ENCODE peak calls at places on chromosomes 11 and 22, in four cellular contexts. T, D, A and G are unnamed samples.

GRCh38 chr22:19970479-19971275 is 29.1 kb upstream of the TXNRD2 start:
- DNase-seq in T (peak), D (no peak), A (peak), G (no peak)

GRCh38 chr11:104995001-104995408 is 26.6 kb upstream of the CASP4 start:
- DNase-seq in T (no peak), D (no peak), A (peak), G (no peak)

GRCh38 chr22:25735657-25736056 is 6.3 kb upstream of the MYO18B start:
- DNase-seq in T (no peak), D (no peak), A (no peak), G (no peak)

GRCh38 chr11:74449369-74449931 is 17.9 kb downstream of the KCNE3 start:
- DNase-seq in T (peak), D (no peak), A (peak), G (peak)

GRCh38 chr22:46380581-46380980 is 45.1 kb downstream of the TRMU start:
- DNase-seq in T (no peak), D (no peak), A (no peak), G (no peak)

GRCh38 chr11:8566613-8567210 is 27.3 kb downstream of the STK33 start:
- DNase-seq in T (peak), D (no peak), A (peak), G (peak)

GRCh38 chr22:29765905-29766631 is 739 bp downstream of the ZMAT5 start:
- DNase-seq in T (peak), D (no peak), A (peak), G (no peak)

GRCh38 chr11:75246673-75247350 is 6.2 kb downstream of the TPBGL start:
- DNase-seq in T (no peak), D (no peak), A (no peak), G (no peak)

GRCh38 chr11:124863137-124863825 is 2.0 kb upstream of the ROBO3 start:
- DNase-seq in T (no peak), D (no peak), A (peak), G (no peak)

GRCh38 chr22:20449819-20450550 is 12.4 kb upstream of the SCARF2 start:
- DNase-seq in T (no peak), D (no peak), A (no peak), G (no peak)

GRCh38 chr22:20155330-20156041 is 4.6 kb upstream of the CCDC188 start:
- DNase-seq in T (no peak), D (no peak), A (peak), G (no peak)

GRCh38 chr11:45108070-45109064 is 38.1 kb upstream of the PRDM11 start:
- DNase-seq in T (no peak), D (no peak), A (no peak), G (no peak)

GRCh38 chr11:76163289-76163880 is 42.9 kb downstream of the WNT11 start:
- DNase-seq in T (no peak), D (no peak), A (no peak), G (no peak)

GRCh38 chr11:60844870-60845221 is 2.9 kb downstream of the CCDC86 start:
- DNase-seq in T (no peak), D (no peak), A (peak), G (no peak)

GRCh38 chr11:11569936-11570491 is 51.8 kb downstream of the GALNT18 start:
- DNase-seq in T (no peak), D (no peak), A (no peak), G (no peak)

GRCh38 chr11:128365044-128365443 is 222.3 kb downstream of the ETS1 start:
- DNase-seq in T (no peak), D (no peak), A (peak), G (no peak)

GRCh38 chr11:14288189-14288935 is 70.6 kb downstream of the RRAS2 start:
- DNase-seq in T (no peak), D (no peak), A (no peak), G (no peak)

GRCh38 chr11:60917267-60917666 is 3.3 kb downstream of the TMEM109 start:
- DNase-seq in T (no peak), D (no peak), A (no peak), G (no peak)

GRCh38 chr22:46421272-46421671 is 85.8 kb downstream of the TRMU start:
- DNase-seq in T (no peak), D (no peak), A (no peak), G (no peak)

GRCh38 chr11:127074151-127074761 is 73.7 kb upstream of the KIRREL3 start:
- DNase-seq in T (peak), D (peak), A (peak), G (no peak)

GRCh38 chr22:44439356-44440223 is 58.4 kb downstream of the RTL6 start:
- DNase-seq in T (no peak), D (no peak), A (no peak), G (no peak)

GRCh38 chr11:45741032-45741431 is 63.9 kb upstream of the SLC35C1 start:
- DNase-seq in T (no peak), D (no peak), A (no peak), G (no peak)

DNA sequence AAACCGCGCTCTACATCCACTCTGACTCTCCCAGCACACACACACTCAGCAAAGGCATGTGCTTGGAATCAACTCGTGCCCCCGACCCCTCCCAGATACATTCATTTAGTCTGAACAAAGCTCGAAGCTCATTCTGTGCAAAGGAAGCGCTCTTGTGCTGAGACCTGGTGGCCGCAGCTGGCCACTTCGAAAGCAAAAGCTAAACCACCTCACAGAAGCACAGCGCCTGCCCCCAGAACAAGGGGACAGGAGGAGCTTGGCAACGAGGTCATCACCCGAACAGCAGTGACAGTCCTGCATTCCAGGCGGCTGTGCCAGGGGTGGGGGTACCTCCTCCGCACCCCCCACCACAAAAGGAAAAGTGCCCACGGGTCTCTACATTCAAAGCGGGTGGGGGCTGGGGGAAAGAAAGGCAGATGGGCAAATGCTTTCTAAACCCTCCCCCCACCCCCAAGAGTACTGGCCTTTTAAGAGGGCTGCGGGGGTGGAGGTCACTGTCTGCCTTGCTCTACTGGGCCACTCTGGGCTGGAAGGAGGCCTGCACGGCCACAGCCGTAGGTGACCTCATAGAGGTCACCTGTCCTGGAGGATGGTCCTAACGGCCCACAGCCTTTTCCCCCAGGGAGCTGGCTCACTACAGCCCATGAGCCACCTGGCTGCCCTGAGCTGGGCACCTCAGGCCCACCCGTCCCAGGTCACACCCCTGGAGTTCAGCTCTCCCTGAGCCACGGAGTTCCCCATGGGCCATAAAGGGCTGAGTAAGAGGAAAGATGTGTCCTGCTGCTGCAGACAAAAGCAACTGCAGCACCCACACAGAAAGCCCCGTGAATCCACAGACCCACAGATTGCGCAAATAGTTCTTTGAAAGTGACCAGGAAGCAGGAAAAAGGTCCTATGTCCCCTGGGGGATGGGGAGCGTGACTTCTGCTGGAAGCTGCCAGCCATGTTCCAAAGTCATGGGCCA is 21.3 kb downstream of the CBX7 start:
- DNase-seq in T (no peak), D (no peak), A (peak), G (no peak)
- TF ChIP-seq FOSL1 in T (no peak), D (no peak), A (no peak), G (no peak)

GRCh38 chr11:18313985-18314763 is 7.8 kb downstream of the HPS5 start:
- DNase-seq in T (peak), D (no peak), A (no peak), G (no peak)
- TF ChIP-seq FOSL1 in T (peak), D (no peak), A (no peak), G (no peak)

GRCh38 chr11:20966489-20966888 is 297.1 kb downstream of the NELL1 start:
- DNase-seq in T (no peak), D (peak), A (no peak), G (no peak)
- TF ChIP-seq FOSL1 in T (no peak), D (no peak), A (no peak), G (no peak)

DNA sequence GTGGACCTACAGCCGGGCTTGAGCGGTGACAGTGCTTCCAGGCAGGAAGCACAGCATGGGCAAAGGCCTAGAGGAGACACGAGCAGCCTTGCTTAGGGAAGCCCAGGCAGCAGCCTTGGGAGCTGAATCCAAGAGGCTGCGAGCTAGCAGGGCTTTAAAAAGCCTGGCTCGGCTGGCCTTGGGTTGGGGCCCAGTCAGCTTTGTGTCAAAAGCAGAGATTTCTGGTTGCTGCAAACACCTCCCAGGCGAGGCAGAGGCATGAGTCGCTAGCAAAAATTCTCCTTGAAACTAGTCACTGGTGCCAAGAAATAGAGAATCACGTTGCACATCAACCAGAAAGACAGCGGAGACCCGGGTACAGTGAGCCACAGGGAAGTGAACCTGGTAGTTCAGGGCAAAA is 16.1 kb upstream of the FGF4 start:
- DNase-seq in T (no peak), D (no peak), A (no peak), G (no peak)
- TF ChIP-seq FOSL1 in T (no peak), D (no peak), A (no peak), G (no peak)